ENCODE peak calls at places on chromosomes 16 and 17, in ten cellular contexts. One of them, this sample, is unnamed.

GRCh38 chr16:54506691-54507090 is 220.1 kb upstream of the IRX3 start:
- DNase-seq in activated CD4-positive, alpha-beta memory T cell treated with anti-CD3 and anti-CD28 coated beads for 36 hours: no peak
- DNase-seq in heart right ventricle: no peak
- DNase-seq in fibroblast of the aortic adventitia: no peak
- DNase-seq in activated CD4-positive, alpha-beta T cell treated with anti-CD3 and anti-CD28 coated beads, Interleukin-2, amount 50 U/mL, for 24 hours: no peak
- DNase-seq in epithelial cell of esophagus: no peak
- DNase-seq in testis: no peak
- DNase-seq in HEK293T: no peak
- DNase-seq in nephron progenitor cell: no peak
- DNase-seq in activated CD4-positive, CD25-positive, alpha-beta regulatory T cell: no peak
- DNase-seq in this sample: no peak

GRCh38 chr16:2846511-2847310 is 11.3 kb downstream of the PRSS22 start:
- DNase-seq in activated CD4-positive, alpha-beta memory T cell treated with anti-CD3 and anti-CD28 coated beads for 36 hours: peak; percentile 26
- DNase-seq in heart right ventricle: no peak
- DNase-seq in fibroblast of the aortic adventitia: peak; percentile 64
- DNase-seq in activated CD4-positive, alpha-beta T cell treated with anti-CD3 and anti-CD28 coated beads, Interleukin-2, amount 50 U/mL, for 24 hours: no peak
- DNase-seq in epithelial cell of esophagus: peak; percentile 79
- DNase-seq in testis: no peak
- DNase-seq in HEK293T: no peak
- DNase-seq in nephron progenitor cell: no peak
- DNase-seq in activated CD4-positive, CD25-positive, alpha-beta regulatory T cell: no peak
- DNase-seq in this sample: peak; percentile 60

GRCh38 chr16:72783716-72784320 is 264.1 kb downstream of the ZFHX3 start:
- DNase-seq in activated CD4-positive, alpha-beta memory T cell treated with anti-CD3 and anti-CD28 coated beads for 36 hours: no peak
- DNase-seq in heart right ventricle: no peak
- DNase-seq in fibroblast of the aortic adventitia: peak; percentile 20
- DNase-seq in activated CD4-positive, alpha-beta T cell treated with anti-CD3 and anti-CD28 coated beads, Interleukin-2, amount 50 U/mL, for 24 hours: no peak
- DNase-seq in epithelial cell of esophagus: no peak
- DNase-seq in testis: no peak
- DNase-seq in HEK293T: no peak
- DNase-seq in nephron progenitor cell: no peak
- DNase-seq in activated CD4-positive, CD25-positive, alpha-beta regulatory T cell: no peak
- DNase-seq in this sample: no peak

GRCh38 chr17:12627776-12628491 is 37.8 kb upstream of the MYOCD start:
- DNase-seq in activated CD4-positive, alpha-beta memory T cell treated with anti-CD3 and anti-CD28 coated beads for 36 hours: no peak
- DNase-seq in heart right ventricle: no peak
- DNase-seq in fibroblast of the aortic adventitia: peak; percentile 33
- DNase-seq in activated CD4-positive, alpha-beta T cell treated with anti-CD3 and anti-CD28 coated beads, Interleukin-2, amount 50 U/mL, for 24 hours: no peak
- DNase-seq in epithelial cell of esophagus: peak; percentile 74
- DNase-seq in testis: no peak
- DNase-seq in HEK293T: no peak
- DNase-seq in nephron progenitor cell: no peak
- DNase-seq in activated CD4-positive, CD25-positive, alpha-beta regulatory T cell: no peak
- DNase-seq in this sample: no peak

GRCh38 chr16:53022374-53022773 is 30.3 kb downstream of the CHD9NB start:
- DNase-seq in activated CD4-positive, alpha-beta memory T cell treated with anti-CD3 and anti-CD28 coated beads for 36 hours: peak; percentile 11
- DNase-seq in heart right ventricle: peak; percentile 40
- DNase-seq in fibroblast of the aortic adventitia: peak; percentile 67
- DNase-seq in activated CD4-positive, alpha-beta T cell treated with anti-CD3 and anti-CD28 coated beads, Interleukin-2, amount 50 U/mL, for 24 hours: no peak
- DNase-seq in epithelial cell of esophagus: peak; percentile 61
- DNase-seq in testis: peak; percentile 62
- DNase-seq in HEK293T: peak; percentile 73
- DNase-seq in nephron progenitor cell: peak; percentile 60
- DNase-seq in activated CD4-positive, CD25-positive, alpha-beta regulatory T cell: no peak
- DNase-seq in this sample: peak; percentile 71

GRCh38 chr16:69865701-69866100 is 85.4 kb upstream of the CLEC18A start:
- DNase-seq in activated CD4-positive, alpha-beta memory T cell treated with anti-CD3 and anti-CD28 coated beads for 36 hours: no peak
- DNase-seq in heart right ventricle: peak; percentile 23
- DNase-seq in fibroblast of the aortic adventitia: peak; percentile 91
- DNase-seq in activated CD4-positive, alpha-beta T cell treated with anti-CD3 and anti-CD28 coated beads, Interleukin-2, amount 50 U/mL, for 24 hours: no peak
- DNase-seq in epithelial cell of esophagus: no peak
- DNase-seq in testis: no peak
- DNase-seq in HEK293T: no peak
- DNase-seq in nephron progenitor cell: no peak
- DNase-seq in activated CD4-positive, CD25-positive, alpha-beta regulatory T cell: no peak
- DNase-seq in this sample: peak; percentile 35

GRCh38 chr17:79413591-79413990 is 197.3 kb downstream of the RBFOX3 start:
- DNase-seq in activated CD4-positive, alpha-beta memory T cell treated with anti-CD3 and anti-CD28 coated beads for 36 hours: no peak
- DNase-seq in heart right ventricle: no peak
- DNase-seq in fibroblast of the aortic adventitia: no peak
- DNase-seq in activated CD4-positive, alpha-beta T cell treated with anti-CD3 and anti-CD28 coated beads, Interleukin-2, amount 50 U/mL, for 24 hours: no peak
- DNase-seq in epithelial cell of esophagus: no peak
- DNase-seq in testis: no peak
- DNase-seq in HEK293T: no peak
- DNase-seq in nephron progenitor cell: no peak
- DNase-seq in activated CD4-positive, CD25-positive, alpha-beta regulatory T cell: no peak
- DNase-seq in this sample: no peak

GRCh38 chr16:71853413-71853812 is 7.6 kb downstream of the ATXN1L start:
- DNase-seq in activated CD4-positive, alpha-beta memory T cell treated with anti-CD3 and anti-CD28 coated beads for 36 hours: no peak
- DNase-seq in heart right ventricle: no peak
- DNase-seq in fibroblast of the aortic adventitia: no peak
- DNase-seq in activated CD4-positive, alpha-beta T cell treated with anti-CD3 and anti-CD28 coated beads, Interleukin-2, amount 50 U/mL, for 24 hours: no peak
- DNase-seq in epithelial cell of esophagus: no peak
- DNase-seq in testis: no peak
- DNase-seq in HEK293T: no peak
- DNase-seq in nephron progenitor cell: no peak
- DNase-seq in activated CD4-positive, CD25-positive, alpha-beta regulatory T cell: no peak
- DNase-seq in this sample: no peak

GRCh38 chr17:42019509-42020404 is at the start of gene NKIRAS2:
- DNase-seq in activated CD4-positive, alpha-beta memory T cell treated with anti-CD3 and anti-CD28 coated beads for 36 hours: peak; percentile 97
- DNase-seq in heart right ventricle: peak; percentile 94
- DNase-seq in fibroblast of the aortic adventitia: peak; percentile 83
- DNase-seq in activated CD4-positive, alpha-beta T cell treated with anti-CD3 and anti-CD28 coated beads, Interleukin-2, amount 50 U/mL, for 24 hours: peak; percentile 87
- DNase-seq in epithelial cell of esophagus: peak; percentile 96
- DNase-seq in testis: peak; percentile 96
- DNase-seq in HEK293T: peak; percentile 89
- DNase-seq in nephron progenitor cell: peak; percentile 97
- DNase-seq in activated CD4-positive, CD25-positive, alpha-beta regulatory T cell: peak; percentile 87
- DNase-seq in this sample: peak; percentile 99